ENCODE peak calls at places on chromosomes 11 and 22, in ten cellular contexts. O is kidney glomerular epithelial cell; A is T1000; M is CD8-positive, alpha-beta memory T cell; N is WTC11; Y is uterus; E is cardiac fibroblast; Z is small intestine; T is endodermal cell; P is naive thymus-derived CD4-positive, alpha-beta T cell. U is an unnamed sample.

GRCh38 chr11:111718436-111719325 is 47.5 kb downstream of the PPP2R1B start:
- DNase-seq in O (peak), A (no peak), E (peak), N (no peak), P (no peak), T (no peak), M (no peak), Y (no peak), Z (no peak), U (no peak)

GRCh38 chr11:14551380-14551779 is 31.2 kb upstream of the PSMA1 start:
- DNase-seq in O (no peak), N (no peak), Z (no peak), M (no peak), T (no peak), A (no peak), E (no peak), P (no peak), Y (no peak), U (no peak)

GRCh38 chr22:44673406-44673805 is 28.6 kb upstream of the PRR5 start:
- DNase-seq in A (no peak), Z (no peak), T (no peak), O (no peak), P (no peak), E (no peak), N (no peak), M (no peak), Y (no peak), U (no peak)

GRCh38 chr11:20360650-20361049 is 2.9 kb upstream of the HTATIP2 start:
- DNase-seq in Z (peak), E (peak), Y (no peak), P (peak), O (peak), A (no peak), N (no peak), T (no peak), M (peak), U (no peak)

GRCh38 chr11:71222318-71223080 is 29.9 kb downstream of the SHANK2 start:
- DNase-seq in Z (no peak), O (no peak), T (peak), M (no peak), N (peak), A (no peak), E (no peak), Y (no peak), P (no peak), U (no peak)

GRCh38 chr11:85029964-85030363 is 597.2 kb downstream of the DLG2 start:
- DNase-seq in A (peak), Z (no peak), T (no peak), P (no peak), M (no peak), N (no peak), O (peak), E (peak), Y (no peak), U (no peak)

GRCh38 chr22:23522642-23523251 is 57.3 kb downstream of the IGLL1 start:
- DNase-seq in Y (no peak), A (no peak), M (no peak), P (no peak), N (no peak), O (no peak), Z (no peak), E (peak), T (no peak), U (no peak)

GRCh38 chr11:67615455-67616430 is 9.0 kb downstream of the NDUFV1 start:
- DNase-seq in A (peak), O (no peak), T (peak), Z (peak), E (peak), N (peak), Y (no peak), M (peak), P (peak), U (peak)

GRCh38 chr22:25282346-25282670 is 62.9 kb downstream of the CRYBB2 start:
- DNase-seq in Y (no peak), O (no peak), E (no peak), Z (no peak), N (no peak), A (no peak), M (no peak), P (no peak), T (peak), U (peak)

GRCh38 chr11:79046365-79046764 is 394.5 kb downstream of the TENM4 start:
- DNase-seq in Y (no peak), N (no peak), P (no peak), M (no peak), A (no peak), T (no peak), Z (no peak), E (no peak), O (no peak), U (no peak)

GRCh38 chr11:16789560-16790483 is 51.4 kb downstream of the C11orf58 start:
- DNase-seq in O (no peak), Y (no peak), A (no peak), M (no peak), T (no peak), Z (no peak), P (no peak), E (no peak), N (no peak), U (no peak)

GRCh38 chr11:61756452-61757212 is 4.2 kb downstream of the MYRF start:
- DNase-seq in O (peak), Y (no peak), Z (peak), A (no peak), N (no peak), M (no peak), P (no peak), T (no peak), E (peak), U (peak)

GRCh38 chr11:116603783-116604323 is 168.9 kb downstream of the BUD13 start:
- DNase-seq in T (peak), E (no peak), O (no peak), Y (no peak), A (no peak), M (no peak), Z (no peak), N (no peak), P (no peak), U (peak)

GRCh38 chr22:33726294-33726711 is 194.0 kb downstream of the LARGE1 start:
- DNase-seq in E (peak), Z (no peak), O (no peak), P (no peak), N (no peak), M (no peak), A (peak), T (no peak), Y (peak), U (no peak)

GRCh38 chr11:34345012-34345804 is 12.6 kb downstream of the ABTB2 start:
- DNase-seq in M (no peak), P (no peak), T (no peak), O (peak), N (no peak), A (peak), Y (peak), E (peak), Z (peak), U (no peak)

GRCh38 chr22:44919691-44920090 is 90.1 kb downstream of the PHF21B start:
- DNase-seq in P (no peak), Y (no peak), E (no peak), T (peak), A (no peak), M (no peak), Z (no peak), N (no peak), O (no peak), U (peak)

GRCh38 chr11:17277024-17277584 is 565 bp downstream of the NUCB2 start:
- DNase-seq in Z (peak), P (peak), A (no peak), N (no peak), Y (no peak), E (peak), O (peak), M (peak), T (no peak), U (no peak)

GRCh38 chr11:17683378-17684161 is 35.8 kb upstream of the MYOD1 start:
- DNase-seq in O (peak), T (no peak), Z (peak), Y (no peak), E (peak), M (no peak), A (peak), N (no peak), P (no peak), U (peak)

GRCh38 chr22:36194971-36195370 is 6.6 kb downstream of the APOL4 start:
- DNase-seq in P (peak), T (peak), E (peak), M (peak), Y (peak), A (no peak), N (peak), Z (peak), O (peak), U (peak)

GRCh38 chr11:95715777-95716241 is 73.8 kb downstream of the FAM76B start:
- DNase-seq in E (peak), O (peak), Z (no peak), A (no peak), T (no peak), Y (no peak), M (no peak), P (no peak), N (no peak), U (peak)

GRCh38 chr11:34075178-34075820 is 23.8 kb downstream of the CAPRIN1 start:
- DNase-seq in P (no peak), Z (no peak), A (no peak), N (no peak), M (no peak), E (peak), Y (no peak), T (no peak), O (no peak), U (no peak)

GRCh38 chr11:116910378-116910777 is 73.0 kb upstream of the APOA1 start:
- DNase-seq in N (no peak), A (no peak), Y (no peak), M (no peak), E (peak), T (no peak), P (no peak), Z (no peak), O (no peak), U (no peak)

GRCh38 chr22:23549198-23549595 is 30.9 kb downstream of the IGLL1 start:
- DNase-seq in T (no peak), M (no peak), Z (no peak), E (no peak), N (no peak), O (no peak), Y (no peak), P (no peak), A (no peak), U (no peak)

GRCh38 chr11:67364783-67365525 is 8.4 kb downstream of the CLCF1 start:
- DNase-seq in P (no peak), Y (peak), E (no peak), Z (no peak), N (no peak), M (no peak), T (no peak), A (no peak), O (no peak), U (no peak)

GRCh38 chr22:35523167-35523928 is 17.3 kb upstream of the RASD2 start:
- DNase-seq in Z (peak), O (no peak), M (no peak), Y (no peak), T (no peak), E (no peak), N (no peak), P (no peak), A (no peak), U (no peak)

GRCh38 chr11:111878385-111878765 is 590 bp downstream of the FDXACB1 start:
- DNase-seq in E (no peak), Z (no peak), P (no peak), T (no peak), O (peak), Y (no peak), N (no peak), M (no peak), A (no peak), U (no peak)

GRCh38 chr11:112837162-112837826 is 123.9 kb upstream of the NCAM1 start:
- DNase-seq in N (no peak), T (peak), P (no peak), A (no peak), Y (no peak), E (no peak), O (peak), Z (no peak), M (no peak), U (no peak)